ENCODE peak calls at places on chromosomes 1 and 21, in six cellular contexts. One of them, this sample, is unnamed.

GRCh38 chr1:206946261-206946660 is at the start of gene PIGR:
- DNase-seq in Panc1: no peak
- DNase-seq in sigmoid colon: no peak
- DNase-seq in HL-60: no peak
- DNase-seq in transverse colon: peak
- DNase-seq in spleen: no peak
- DNase-seq in this sample: no peak

GRCh38 chr1:18100493-18101063 is 7.0 kb upstream of the IGSF21 start:
- DNase-seq in sigmoid colon: peak
- DNase-seq in spleen: no peak
- DNase-seq in Panc1: peak
- DNase-seq in HL-60: peak
- DNase-seq in transverse colon: peak
- DNase-seq in this sample: no peak

GRCh38 chr1:178572604-178573003 is 59.7 kb downstream of the TEX35 start:
- DNase-seq in sigmoid colon: no peak
- DNase-seq in transverse colon: no peak
- DNase-seq in HL-60: no peak
- DNase-seq in spleen: no peak
- DNase-seq in Panc1: no peak
- DNase-seq in this sample: no peak

GRCh38 chr1:168223681-168224515 is 1.9 kb upstream of the SFT2D2 start:
- DNase-seq in HL-60: no peak
- DNase-seq in spleen: no peak
- DNase-seq in sigmoid colon: no peak
- DNase-seq in Panc1: no peak
- DNase-seq in transverse colon: no peak
- DNase-seq in this sample: no peak

GRCh38 chr1:119935373-119935772 is 39.1 kb upstream of the ADAM30 start:
- DNase-seq in Panc1: no peak
- DNase-seq in spleen: no peak
- DNase-seq in transverse colon: no peak
- DNase-seq in HL-60: no peak
- DNase-seq in sigmoid colon: no peak
- DNase-seq in this sample: no peak

GRCh38 chr1:67629370-67630075 is 55.5 kb upstream of the GADD45A start:
- DNase-seq in spleen: no peak
- DNase-seq in sigmoid colon: no peak
- DNase-seq in transverse colon: no peak
- DNase-seq in Panc1: no peak
- DNase-seq in HL-60: no peak
- DNase-seq in this sample: no peak

GRCh38 chr1:31651766-31652165 is 7.1 kb upstream of the PEF1 start:
- DNase-seq in transverse colon: no peak
- DNase-seq in sigmoid colon: peak
- DNase-seq in HL-60: no peak
- DNase-seq in spleen: no peak
- DNase-seq in Panc1: no peak
- DNase-seq in this sample: no peak

GRCh38 chr1:177948336-177948972 is 21.4 kb downstream of the SEC16B start:
- DNase-seq in HL-60: peak
- DNase-seq in spleen: no peak
- DNase-seq in transverse colon: peak
- DNase-seq in Panc1: peak
- DNase-seq in sigmoid colon: peak
- DNase-seq in this sample: no peak

GRCh38 chr1:230982698-230983097 is 3.8 kb downstream of the ARV1 start:
- DNase-seq in Panc1: no peak
- DNase-seq in sigmoid colon: no peak
- DNase-seq in spleen: no peak
- DNase-seq in transverse colon: no peak
- DNase-seq in HL-60: no peak
- DNase-seq in this sample: no peak

GRCh38 chr1:44030606-44031050 is 634 bp downstream of the SLC6A9 start:
- DNase-seq in spleen: peak
- DNase-seq in sigmoid colon: peak
- DNase-seq in Panc1: no peak
- DNase-seq in transverse colon: no peak
- DNase-seq in HL-60: peak
- DNase-seq in this sample: no peak

GRCh38 chr1:24591781-24592180 is 35.9 kb downstream of the NCMAP start:
- DNase-seq in spleen: peak
- DNase-seq in HL-60: no peak
- DNase-seq in Panc1: no peak
- DNase-seq in sigmoid colon: no peak
- DNase-seq in transverse colon: no peak
- DNase-seq in this sample: peak

GRCh38 chr1:21238141-21238800 is 52.0 kb downstream of the ECE1 start:
- DNase-seq in sigmoid colon: no peak
- DNase-seq in transverse colon: no peak
- DNase-seq in Panc1: no peak
- DNase-seq in spleen: no peak
- DNase-seq in HL-60: no peak
- DNase-seq in this sample: no peak

GRCh38 chr1:235015291-235015990 is 113.2 kb downstream of the TOMM20 start:
- DNase-seq in spleen: no peak
- DNase-seq in transverse colon: no peak
- DNase-seq in HL-60: no peak
- DNase-seq in sigmoid colon: no peak
- DNase-seq in Panc1: no peak
- DNase-seq in this sample: peak

GRCh38 chr21:42781150-42781980 is 98.0 kb downstream of the WDR4 start:
- DNase-seq in transverse colon: peak
- DNase-seq in spleen: peak
- DNase-seq in Panc1: no peak
- DNase-seq in HL-60: no peak
- DNase-seq in sigmoid colon: no peak
- DNase-seq in this sample: no peak

DNA sequence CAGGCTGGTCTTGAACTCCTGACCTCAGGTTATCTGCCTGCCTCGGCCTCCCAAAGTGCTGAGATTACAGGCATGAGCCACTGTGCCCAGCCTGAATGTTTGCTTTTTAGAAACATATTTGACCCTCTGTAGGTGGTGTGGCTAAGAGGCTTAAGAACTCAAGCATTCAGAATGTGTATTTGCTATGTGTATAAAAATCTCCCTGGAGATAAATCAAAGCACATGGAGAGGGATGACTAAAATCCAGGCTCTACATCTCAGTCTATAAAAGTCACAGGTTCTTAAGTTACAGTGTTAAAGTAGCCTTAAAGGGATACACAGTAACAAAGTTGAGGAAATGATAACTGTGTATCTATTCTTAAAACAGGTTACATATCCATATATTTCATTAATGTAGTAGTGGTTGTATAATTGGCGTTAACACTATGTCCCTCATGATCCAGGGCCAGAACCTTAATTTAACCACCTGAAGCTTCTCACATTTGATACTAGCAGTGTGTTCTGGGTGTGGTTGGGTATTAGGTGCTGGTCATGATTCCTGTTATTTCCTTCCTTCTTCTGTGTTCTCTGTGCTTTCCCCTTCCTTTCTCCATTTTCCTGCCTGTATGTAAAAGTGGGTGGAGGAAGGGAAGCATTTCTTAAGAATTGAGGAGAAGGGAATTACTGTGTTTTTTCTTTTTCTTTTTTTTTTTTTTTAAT is 16.2 kb downstream of the GIPC2 start:
- DNase-seq in Panc1: no peak
- DNase-seq in sigmoid colon: no peak
- DNase-seq in transverse colon: no peak
- DNase-seq in spleen: no peak
- DNase-seq in HL-60: no peak
- DNase-seq in this sample: no peak
- H3K27ac ChIP-seq in Panc1: no peak
- H3K27ac ChIP-seq in sigmoid colon: no peak
- H3K27ac ChIP-seq in transverse colon: no peak
- H3K27ac ChIP-seq in spleen: peak
- H3K27ac ChIP-seq in HL-60: no peak
- H3K27ac ChIP-seq in this sample: no peak

GRCh38 chr1:1303736-1304135 is 4.0 kb downstream of the ACAP3 start:
- DNase-seq in transverse colon: no peak
- DNase-seq in sigmoid colon: no peak
- DNase-seq in spleen: no peak
- DNase-seq in Panc1: no peak
- DNase-seq in HL-60: no peak
- DNase-seq in this sample: no peak

GRCh38 chr1:1302951-1303509 is 4.7 kb downstream of the ACAP3 start:
- DNase-seq in transverse colon: no peak
- DNase-seq in sigmoid colon: no peak
- DNase-seq in Panc1: no peak
- DNase-seq in HL-60: no peak
- DNase-seq in spleen: no peak
- DNase-seq in this sample: no peak

GRCh38 chr1:1305300-1306069 is 2.2 kb downstream of the ACAP3 start:
- DNase-seq in transverse colon: peak
- DNase-seq in spleen: peak
- DNase-seq in sigmoid colon: peak
- DNase-seq in HL-60: peak
- DNase-seq in Panc1: no peak
- DNase-seq in this sample: no peak

GRCh38 chr1:1306070-1306660 is 1.6 kb downstream of the ACAP3 start:
- DNase-seq in sigmoid colon: no peak
- DNase-seq in transverse colon: no peak
- DNase-seq in HL-60: peak
- DNase-seq in Panc1: no peak
- DNase-seq in spleen: no peak
- DNase-seq in this sample: no peak

GRCh38 chr1:1304331-1305299 is 3.1 kb downstream of the ACAP3 start:
- DNase-seq in HL-60: no peak
- DNase-seq in spleen: no peak
- DNase-seq in sigmoid colon: peak
- DNase-seq in Panc1: no peak
- DNase-seq in transverse colon: peak
- DNase-seq in this sample: peak
- TF ChIP-seq POLR2AphosphoS5 in HL-60: no peak
- TF ChIP-seq POLR2AphosphoS5 in spleen: peak
- TF ChIP-seq POLR2AphosphoS5 in sigmoid colon: peak
- TF ChIP-seq POLR2AphosphoS5 in Panc1: no peak
- TF ChIP-seq POLR2AphosphoS5 in transverse colon: peak
- TF ChIP-seq POLR2AphosphoS5 in this sample: no peak

DNA sequence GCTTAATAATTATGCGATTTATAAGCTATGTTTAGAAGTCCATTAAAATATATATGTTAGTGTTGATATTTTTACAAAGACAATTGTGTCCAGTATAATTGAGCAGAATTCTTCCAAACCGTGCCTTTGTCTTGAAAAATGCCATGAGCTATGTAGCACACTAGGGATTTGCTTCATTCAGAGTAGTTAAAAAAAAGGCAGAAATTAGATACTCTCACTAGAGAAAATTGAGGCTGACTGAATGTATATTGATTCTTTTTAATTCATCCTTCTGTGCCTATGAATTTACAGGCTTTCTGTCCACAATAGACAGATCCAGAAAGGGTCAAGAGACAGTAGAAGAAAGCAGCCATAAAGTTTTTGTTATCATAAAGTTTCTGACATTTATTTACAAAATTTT is 428.9 kb downstream of the NEGR1 start:
- DNase-seq in transverse colon: no peak
- DNase-seq in spleen: no peak
- DNase-seq in HL-60: no peak
- DNase-seq in Panc1: no peak
- DNase-seq in sigmoid colon: no peak
- DNase-seq in this sample: no peak
- H3K27ac ChIP-seq in transverse colon: no peak
- H3K27ac ChIP-seq in spleen: no peak
- H3K27ac ChIP-seq in HL-60: no peak
- H3K27ac ChIP-seq in Panc1: no peak
- H3K27ac ChIP-seq in sigmoid colon: no peak
- H3K27ac ChIP-seq in this sample: no peak

DNA sequence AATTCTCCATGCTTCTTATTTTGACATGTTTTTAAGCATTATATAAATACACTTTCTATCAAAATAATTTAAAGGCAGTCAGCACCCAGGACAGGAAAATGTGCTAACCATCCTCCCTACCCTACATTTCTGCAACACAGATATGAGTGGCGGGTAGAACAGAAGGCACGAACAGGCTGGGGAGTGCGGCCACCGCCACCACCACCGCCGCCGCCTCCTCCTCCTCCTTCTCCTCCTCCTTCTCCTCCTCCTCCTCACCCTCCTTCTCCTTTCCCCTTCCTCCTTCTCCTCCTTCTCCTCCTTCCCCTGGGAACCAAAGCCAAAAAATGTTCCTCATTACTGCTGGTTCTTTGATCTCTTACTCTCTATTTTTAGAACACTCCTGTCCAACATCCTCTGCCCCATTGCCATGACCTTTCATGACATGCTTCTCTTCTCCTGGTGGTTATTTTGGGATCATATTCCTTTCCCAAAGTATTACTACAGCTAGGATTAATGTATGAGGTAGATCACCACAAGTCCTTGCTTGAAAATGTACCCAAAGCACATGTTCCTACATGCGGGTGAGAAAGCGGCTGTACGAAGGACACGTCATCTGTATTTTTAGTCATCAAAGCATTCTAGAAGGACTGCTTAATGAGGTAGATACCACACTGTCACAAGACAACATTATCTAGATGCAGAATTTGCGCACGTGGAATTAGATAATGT is 24.5 kb upstream of the CCN1 start:
- DNase-seq in spleen: no peak
- DNase-seq in transverse colon: no peak
- DNase-seq in Panc1: no peak
- DNase-seq in sigmoid colon: no peak
- DNase-seq in HL-60: no peak
- DNase-seq in this sample: no peak
- TF ChIP-seq POLR2AphosphoS5 in spleen: no peak
- TF ChIP-seq POLR2AphosphoS5 in transverse colon: no peak
- TF ChIP-seq POLR2AphosphoS5 in Panc1: no peak
- TF ChIP-seq POLR2AphosphoS5 in sigmoid colon: no peak
- TF ChIP-seq POLR2AphosphoS5 in HL-60: no peak
- TF ChIP-seq POLR2AphosphoS5 in this sample: no peak

GRCh38 chr1:28050746-28051145 is 37.7 kb downstream of the EYA3 start:
- DNase-seq in HL-60: no peak
- DNase-seq in transverse colon: no peak
- DNase-seq in sigmoid colon: no peak
- DNase-seq in Panc1: no peak
- DNase-seq in spleen: no peak
- DNase-seq in this sample: no peak

GRCh38 chr1:28044399-28044798 is 44.0 kb downstream of the EYA3 start:
- DNase-seq in spleen: no peak
- DNase-seq in HL-60: no peak
- DNase-seq in Panc1: no peak
- DNase-seq in transverse colon: no peak
- DNase-seq in sigmoid colon: no peak
- DNase-seq in this sample: no peak

GRCh38 chr1:28045777-28046176 is 42.6 kb downstream of the EYA3 start:
- DNase-seq in sigmoid colon: no peak
- DNase-seq in HL-60: no peak
- DNase-seq in Panc1: no peak
- DNase-seq in spleen: no peak
- DNase-seq in transverse colon: no peak
- DNase-seq in this sample: no peak

DNA sequence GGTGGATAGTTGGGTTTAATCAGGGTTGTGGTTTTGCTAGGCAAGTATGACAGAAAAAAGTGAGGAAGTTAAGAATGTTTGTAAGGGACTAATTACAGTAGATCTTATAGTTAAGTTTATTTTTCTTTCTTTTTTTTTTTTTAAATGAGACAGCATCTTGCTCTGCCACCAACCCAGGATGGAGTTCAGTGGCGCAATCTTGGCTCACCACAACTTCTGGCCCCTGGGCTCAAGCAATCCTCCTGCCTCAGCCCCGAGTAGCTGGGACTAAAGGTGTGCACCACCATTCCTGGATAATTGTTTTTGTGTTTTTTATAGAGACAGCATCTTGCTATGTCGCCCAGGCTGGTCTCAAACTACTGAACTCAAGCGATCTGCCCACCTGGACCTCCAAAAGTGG is 41.7 kb downstream of the EYA3 start:
- DNase-seq in transverse colon: no peak
- DNase-seq in HL-60: peak
- DNase-seq in spleen: no peak
- DNase-seq in Panc1: no peak
- DNase-seq in sigmoid colon: no peak
- DNase-seq in this sample: no peak
- H3K27ac ChIP-seq in transverse colon: no peak
- H3K27ac ChIP-seq in HL-60: no peak
- H3K27ac ChIP-seq in spleen: no peak
- H3K27ac ChIP-seq in Panc1: no peak
- H3K27ac ChIP-seq in sigmoid colon: no peak
- H3K27ac ChIP-seq in this sample: no peak

This sample was measured in suprapubic skin.